ENCODE peak calls at places on chromosomes 13 and 19, in nine cellular contexts. D is T1000; V is fibroblast of the conjunctiva; S is A549; J is esophagus squamous epithelium; X is AML-193; U is activated CD8-positive, alpha-beta memory T cell treated with anti-CD3 and anti-CD28 coated beads for 1 hour; R is H1; O is fibroblast of mammary gland. F is an unnamed sample.

GRCh38 chr19:1837625-1838105 is 10.6 kb downstream of the REXO1 start:
- DNase-seq in U (peak; percentile 47), R (no peak), S (no peak), D (peak; percentile 49), J (no peak), X (no peak), O (peak; percentile 30), V (no peak), F (no peak)

GRCh38 chr19:44626067-44626624 is 12.8 kb downstream of the IGSF23 start:
- DNase-seq in O (peak; percentile 94), R (no peak), U (no peak), J (no peak), V (peak; percentile 57), X (no peak), D (peak; percentile 86), S (peak; percentile 93), F (peak; percentile 97)

GRCh38 chr13:110450016-110450900 is 111.3 kb downstream of the RAB20 start:
- DNase-seq in R (no peak), U (no peak), J (no peak), D (no peak), V (no peak), O (no peak), X (no peak), S (no peak), F (no peak)

GRCh38 chr13:106038752-106039151 is 496.7 kb downstream of the EFNB2 start:
- DNase-seq in U (no peak), J (no peak), D (no peak), O (peak; percentile 95), R (no peak), V (peak; percentile 45), X (no peak), S (peak; percentile 5), F (peak; percentile 69)

GRCh38 chr19:46601318-46602224 is at the start of gene CALM3:
- DNase-seq in V (no peak), O (no peak), U (no peak), S (no peak), D (no peak), R (no peak), J (no peak), X (no peak), F (no peak)

GRCh38 chr19:58572818-58573657 is at the start of gene MZF1:
- DNase-seq in J (no peak), U (peak; percentile 100), R (peak; percentile 99), S (peak; percentile 100), V (peak; percentile 100), D (no peak), O (peak; percentile 100), X (no peak), F (peak; percentile 100)

GRCh38 chr19:15401397-15401710 is 17.4 kb downstream of the AKAP8L start:
- DNase-seq in O (no peak), S (no peak), X (no peak), V (no peak), D (no peak), U (no peak), J (no peak), R (no peak), F (no peak)

GRCh38 chr13:20340759-20341161 is 108.6 kb upstream of the GJB6 start:
- DNase-seq in X (no peak), V (no peak), U (no peak), R (no peak), J (no peak), S (no peak), D (no peak), O (peak; percentile 75), F (no peak)

GRCh38 chr13:113782472-113782871 is 23.4 kb downstream of the TMEM255B start:
- DNase-seq in V (no peak), J (no peak), R (no peak), S (no peak), D (no peak), O (no peak), X (no peak), U (no peak), F (no peak)

GRCh38 chr19:33796164-33797100 is at the start of gene KCTD15:
- DNase-seq in D (no peak), S (peak; percentile 66), U (no peak), V (no peak), O (no peak), X (no peak), J (no peak), R (no peak), F (no peak)

GRCh38 chr13:101490400-101491015 is 38.0 kb downstream of the ITGBL1 start:
- DNase-seq in D (no peak), J (no peak), U (no peak), S (no peak), X (no peak), O (peak; percentile 44), R (no peak), V (no peak), F (peak; percentile 54)

GRCh38 chr13:44231786-44232516 is 141.7 kb upstream of the SERP2 start:
- DNase-seq in U (no peak), X (no peak), R (peak; percentile 80), J (no peak), O (peak; percentile 97), D (peak; percentile 30), S (peak; percentile 96), V (peak; percentile 59), F (peak; percentile 92)

GRCh38 chr13:97359181-97360057 is 74.5 kb upstream of the RAP2A start:
- DNase-seq in D (no peak), O (peak; percentile 85), R (no peak), S (peak; percentile 74), U (peak; percentile 6), X (peak; percentile 37), J (no peak), V (peak; percentile 70), F (peak; percentile 83)

GRCh38 chr13:41597348-41598041 is 140.1 kb downstream of the RGCC start:
- DNase-seq in R (no peak), V (no peak), D (no peak), O (peak; percentile 76), J (no peak), U (no peak), S (no peak), X (no peak), F (peak; percentile 80)

GRCh38 chr19:55591555-55591954 is 7.8 kb downstream of the FIZ1 start:
- DNase-seq in J (no peak), O (no peak), S (peak; percentile 61), V (no peak), X (no peak), D (no peak), R (no peak), U (no peak), F (no peak)

GRCh38 chr13:112963641-112964040 is 5.4 kb upstream of the MCF2L start:
- DNase-seq in U (no peak), J (no peak), X (no peak), O (no peak), D (no peak), R (no peak), S (no peak), V (no peak), F (no peak)

GRCh38 chr19:11560404-11560988 is 1.5 kb upstream of the ELOF1 start:
- DNase-seq in V (peak; percentile 65), D (peak; percentile 47), O (peak; percentile 81), R (no peak), S (peak; percentile 73), J (no peak), X (peak; percentile 74), U (no peak), F (peak; percentile 62)

GRCh38 chr13:48000559-48001126 is 430 bp downstream of the SUCLA2 start:
- DNase-seq in X (no peak), R (no peak), D (no peak), V (no peak), J (no peak), S (peak; percentile 7), O (no peak), U (no peak), F (no peak)